ENCODE peak calls at places on chromosomes 6 and 20, in five cellular contexts. H is PC-3, T is cardiac muscle cell, W is ovary, O is heart left ventricle. P is an unnamed sample.

GRCh38 chr6:126721581-126722145 is 381.7 kb downstream of the CENPW start:
- DNase-seq in H (peak), T (no peak), W (no peak), O (no peak), P (peak)

GRCh38 chr20:45592574-45593189 is 13.6 kb upstream of the WFDC8 start:
- DNase-seq in H (peak), T (peak), W (no peak), O (no peak), P (peak)

GRCh38 chr6:166598441-166599138 is 12.1 kb upstream of the RAMACL start:
- DNase-seq in H (no peak), T (no peak), W (no peak), O (no peak), P (peak)

GRCh38 chr6:157264701-157265100 is 58.6 kb downstream of the TMEM242 start:
- DNase-seq in H (no peak), T (no peak), W (no peak), O (no peak), P (no peak)

GRCh38 chr6:43036712-43037111 is 15.3 kb downstream of the RRP36 start:
- DNase-seq in H (no peak), T (no peak), W (no peak), O (no peak), P (no peak)

GRCh38 chr6:54860739-54861138 is 14.2 kb downstream of the FAM83B start:
- DNase-seq in H (peak), T (no peak), W (no peak), O (no peak), P (peak)

GRCh38 chr20:51199920-51200319 is 177.0 kb upstream of the KCNG1 start:
- DNase-seq in H (no peak), T (no peak), W (no peak), O (no peak), P (no peak)

GRCh38 chr20:20371133-20371532 is 3.2 kb downstream of the INSM1 start:
- DNase-seq in H (no peak), T (no peak), W (no peak), O (no peak), P (no peak)

GRCh38 chr20:3846740-3847418 is at the start of gene MAVS:
- DNase-seq in H (peak), T (peak), W (peak), O (peak), P (peak)

GRCh38 chr6:57302477-57302876 is 15.0 kb upstream of the PRIM2 start:
- DNase-seq in H (no peak), T (no peak), W (no peak), O (no peak), P (no peak)

GRCh38 chr6:31836036-31836675 is 8.6 kb downstream of the HSPA1B start:
- DNase-seq in H (no peak), T (no peak), W (no peak), O (no peak), P (no peak)

GRCh38 chr6:31836676-31837611 is 9.4 kb downstream of the HSPA1B start:
- DNase-seq in H (peak), T (no peak), W (no peak), O (no peak), P (no peak)

GRCh38 chr6:31837612-31838553 is 10.3 kb downstream of the HSPA1B start:
- DNase-seq in H (no peak), T (no peak), W (no peak), O (no peak), P (no peak)

GRCh38 chr6:31842056-31842455 is 14.5 kb downstream of the HSPA1B start:
- DNase-seq in H (no peak), T (no peak), W (no peak), O (no peak), P (no peak)

GRCh38 chr6:31838968-31839367 is 11.4 kb downstream of the HSPA1B start:
- DNase-seq in H (no peak), T (no peak), W (no peak), O (no peak), P (no peak)
- H3K4me3 ChIP-seq in H (no peak), T (no peak), W (no peak), O (no peak), P (peak)

DNA sequence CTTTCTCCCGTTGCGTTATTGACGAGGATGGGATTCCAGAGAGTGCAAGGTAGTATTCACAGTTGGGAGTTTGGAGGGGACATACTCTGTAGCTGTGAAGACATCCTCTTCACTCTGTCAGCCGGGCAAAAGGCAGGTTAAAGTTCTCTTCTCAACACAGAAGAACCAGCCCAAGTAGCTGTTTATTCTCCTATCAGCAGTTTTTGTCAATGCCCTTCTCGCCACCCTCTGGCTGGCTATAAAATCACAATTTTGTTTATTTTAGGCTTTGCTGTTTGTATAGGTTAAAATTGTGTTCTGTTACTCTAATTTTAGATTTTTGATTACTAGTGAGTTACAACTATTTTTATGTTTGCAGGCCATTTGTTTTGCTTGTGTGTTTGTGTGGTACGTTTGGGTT is 37.9 kb upstream of the MAS1 start:
- DNase-seq in H (peak), T (no peak), W (no peak), O (no peak), P (no peak)
- TF ChIP-seq CTCF in H (peak), T (peak), W (no peak), O (peak), P (no peak)

GRCh38 chr20:4971064-4971463 is 30.2 kb downstream of the SLC23A2 start:
- DNase-seq in H (no peak), T (no peak), W (no peak), O (no peak), P (no peak)

GRCh38 chr20:4972506-4973251 is 28.6 kb downstream of the SLC23A2 start:
- DNase-seq in H (no peak), T (no peak), W (no peak), O (no peak), P (no peak)

GRCh38 chr20:4978050-4978918 is 23.0 kb downstream of the SLC23A2 start:
- DNase-seq in H (no peak), T (no peak), W (no peak), O (no peak), P (no peak)

GRCh38 chr20:4967752-4968477 is 33.4 kb downstream of the SLC23A2 start:
- DNase-seq in H (no peak), T (no peak), W (no peak), O (no peak), P (no peak)

GRCh38 chr20:4973330-4974097 is 27.8 kb downstream of the SLC23A2 start:
- DNase-seq in H (no peak), T (no peak), W (peak), O (no peak), P (peak)
- H3K4me3 ChIP-seq in H (no peak), T (no peak), W (peak), O (peak), P (peak)

GRCh38 chr20:36491901-36492617 is 49.3 kb upstream of the MYL9 start:
- DNase-seq in H (no peak), T (no peak), W (peak), O (no peak), P (no peak)

GRCh38 chr20:36496707-36497669 is 44.3 kb upstream of the MYL9 start:
- DNase-seq in H (no peak), T (no peak), W (no peak), O (no peak), P (no peak)

GRCh38 chr20:36490191-36490590 is 51.1 kb upstream of the MYL9 start:
- DNase-seq in H (no peak), T (peak), W (no peak), O (no peak), P (no peak)

GRCh38 chr20:36493801-36494114 is 47.6 kb upstream of the MYL9 start:
- DNase-seq in H (no peak), T (no peak), W (peak), O (peak), P (peak)

GRCh38 chr20:36493013-36493800 is 48.1 kb upstream of the MYL9 start:
- DNase-seq in H (peak), T (no peak), W (no peak), O (no peak), P (no peak)
- TF ChIP-seq CTCF in H (peak), T (peak), W (no peak), O (peak), P (peak)

GRCh38 chr6:24454452-24454851 is 34.9 kb downstream of the GPLD1 start:
- DNase-seq in H (no peak), T (no peak), W (no peak), O (no peak), P (no peak)

GRCh38 chr6:24448828-24449525 is 40.4 kb downstream of the GPLD1 start:
- DNase-seq in H (no peak), T (no peak), W (no peak), O (no peak), P (no peak)

GRCh38 chr6:24448396-24448795 is 41.0 kb downstream of the GPLD1 start:
- DNase-seq in H (no peak), T (no peak), W (no peak), O (no peak), P (no peak)

GRCh38 chr6:24453921-24454320 is 35.5 kb downstream of the GPLD1 start:
- DNase-seq in H (no peak), T (no peak), W (no peak), O (no peak), P (no peak)

DNA sequence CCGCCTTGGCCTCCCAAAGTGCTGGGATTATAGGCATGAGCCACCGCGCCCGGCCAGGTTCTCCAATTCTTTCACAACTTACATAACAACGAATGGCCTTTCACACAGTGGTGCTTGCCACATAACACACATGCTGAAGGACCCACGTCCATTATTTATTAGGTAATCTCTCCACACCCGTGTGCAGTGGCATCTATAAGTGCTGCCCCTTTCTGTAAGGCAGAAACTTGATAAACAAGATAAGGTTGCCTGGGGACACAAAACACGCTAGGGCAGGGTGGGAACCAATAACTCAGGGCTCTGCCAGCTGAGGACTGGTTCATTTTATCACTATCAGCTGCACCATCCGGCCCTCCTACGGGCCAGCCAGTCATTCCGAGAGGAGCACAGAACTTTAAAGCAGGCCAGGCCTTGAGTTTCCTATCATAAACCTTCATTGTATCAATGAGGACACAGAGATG is 37.8 kb downstream of the GPLD1 start:
- DNase-seq in H (no peak), T (no peak), W (no peak), O (no peak), P (no peak)
- H3K4me3 ChIP-seq in H (no peak), T (no peak), W (no peak), O (no peak), P (no peak)

GRCh38 chr20:21705466-21706344 is at the start of gene PAX1:
- DNase-seq in H (no peak), T (peak), W (no peak), O (no peak), P (no peak)
- TF ChIP-seq CTCF in H (no peak), T (no peak), W (no peak), O (no peak), P (no peak)

GRCh38 chr6:137493218-137494038 is 766 bp downstream of the OLIG3 start:
- DNase-seq in H (no peak), T (no peak), W (no peak), O (no peak), P (no peak)
- H3K4me3 ChIP-seq in H (no peak), T (no peak), W (no peak), O (no peak), P (no peak)

GRCh38 chr20:60224914-60225313 is 266.7 kb downstream of the CDH26 start:
- DNase-seq in H (peak), T (peak), W (no peak), O (no peak), P (no peak)

GRCh38 chr20:60223174-60223573 is 265.0 kb downstream of the CDH26 start:
- DNase-seq in H (no peak), T (no peak), W (no peak), O (no peak), P (no peak)

GRCh38 chr20:60221593-60221992 is 263.4 kb downstream of the CDH26 start:
- DNase-seq in H (no peak), T (no peak), W (no peak), O (no peak), P (no peak)

GRCh38 chr20:60220655-60221054 is 262.4 kb downstream of the CDH26 start:
- DNase-seq in H (no peak), T (no peak), W (no peak), O (no peak), P (no peak)

DNA sequence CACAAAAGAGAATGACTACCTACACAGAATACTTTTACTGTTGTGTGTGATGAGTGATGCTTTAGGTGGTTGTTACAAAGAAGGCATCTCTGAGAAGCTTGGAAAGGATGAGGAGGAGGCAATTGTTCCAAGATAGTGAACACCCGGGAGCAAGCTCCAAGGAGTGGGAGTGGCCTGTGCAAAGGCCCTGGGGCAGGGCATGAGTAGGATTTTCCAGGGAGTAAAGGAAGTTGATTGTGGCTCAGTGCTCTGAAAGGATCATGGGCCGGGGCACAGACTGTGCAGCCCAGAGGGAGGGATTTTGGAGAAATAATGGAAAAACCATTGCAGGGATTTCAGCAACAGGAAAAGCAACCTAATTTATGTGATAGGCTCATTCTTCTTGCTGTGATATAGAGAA is 264.3 kb downstream of the CDH26 start:
- DNase-seq in H (no peak), T (no peak), W (no peak), O (no peak), P (no peak)
- TF ChIP-seq CTCF in H (no peak), T (no peak), W (no peak), O (no peak), P (no peak)